ENCODE peak calls at places on chromosomes 3 and 15, in nine cellular contexts. D, I, E, M, B, C, Z, R and W are unnamed samples.
A peak's percentile ranks its signal among the peaks of the same experiment; 100 is the strongest.

GRCh38 chr3:33751320-33751719 is 33.3 kb upstream of the CLASP2 start:
- DNase-seq in B (no peak), Z (no peak), M (no peak), E (no peak), R (no peak), D (no peak), C (no peak), I (no peak), W (no peak)

GRCh38 chr3:189809583-189809982 is 178.4 kb downstream of the TP63 start:
- DNase-seq in D (no peak), C (no peak), Z (no peak), B (no peak), I (no peak), M (no peak), E (no peak), R (no peak), W (no peak)

GRCh38 chr3:58071480-58071971 is 63.3 kb downstream of the FLNB start:
- DNase-seq in E (no peak), I (no peak), C (no peak), D (no peak), M (no peak), B (no peak), R (no peak), Z (no peak), W (no peak)

GRCh38 chr3:12963869-12964712 is 109.1 kb downstream of the IQSEC1 start:
- DNase-seq in Z (peak; percentile 58), M (no peak), E (no peak), R (no peak), I (peak; percentile 58), B (peak; percentile 59), D (peak; percentile 31), C (no peak), W (no peak)

GRCh38 chr3:139764069-139764905 is 86.5 kb upstream of the NMNAT3 start:
- DNase-seq in B (no peak), R (no peak), M (no peak), E (no peak), D (peak; percentile 19), Z (peak; percentile 46), C (no peak), I (no peak), W (no peak)

GRCh38 chr3:193620055-193620454 is 27.0 kb downstream of the OPA1 start:
- DNase-seq in B (no peak), R (no peak), E (no peak), M (no peak), Z (no peak), I (no peak), C (no peak), D (no peak), W (no peak)

GRCh38 chr3:183825380-183826161 is at the start of gene MAP6D1:
- DNase-seq in C (no peak), E (peak; percentile 84), I (peak; percentile 70), D (peak; percentile 39), B (no peak), M (peak; percentile 90), Z (no peak), R (peak; percentile 35), W (no peak)

GRCh38 chr15:42010434-42010833 is 10.4 kb downstream of the PLA2G4E start:
- DNase-seq in I (no peak), R (no peak), E (no peak), Z (no peak), D (peak; percentile 7), M (no peak), C (no peak), B (no peak), W (no peak)

GRCh38 chr3:5160926-5161858 is 26.3 kb upstream of the EDEM1 start:
- DNase-seq in B (no peak), C (no peak), Z (no peak), M (no peak), I (no peak), R (no peak), D (peak; percentile 18), E (no peak), W (no peak)

GRCh38 chr3:13233487-13234154 is 160.4 kb upstream of the IQSEC1 start:
- DNase-seq in E (no peak), D (no peak), M (no peak), B (no peak), C (no peak), R (no peak), I (no peak), Z (no peak), W (no peak)

GRCh38 chr15:94380798-94381197 is 149.4 kb downstream of the MCTP2 start:
- DNase-seq in R (no peak), M (no peak), B (no peak), I (no peak), E (no peak), D (no peak), Z (no peak), C (no peak), W (no peak)

GRCh38 chr3:24773798-24774197 is 279.1 kb upstream of the THRB start:
- DNase-seq in M (peak; percentile 85), E (no peak), B (peak; percentile 24), Z (peak; percentile 45), C (peak; percentile 5), D (peak; percentile 73), I (peak; percentile 63), R (peak; percentile 3), W (no peak)

GRCh38 chr3:142889263-142890014 is 556 bp upstream of the PCOLCE2 start:
- DNase-seq in C (no peak), Z (no peak), M (no peak), E (no peak), B (no peak), I (no peak), R (no peak), D (no peak), W (no peak)

GRCh38 chr3:155727836-155728235 is 17.0 kb downstream of the PLCH1 start:
- DNase-seq in D (no peak), M (no peak), C (no peak), R (no peak), B (no peak), I (no peak), E (no peak), Z (no peak), W (no peak)

GRCh38 chr3:73603771-73604171 is 21.0 kb downstream of the PDZRN3 start:
- DNase-seq in B (no peak), D (peak; percentile 56), Z (no peak), R (peak; percentile 77), M (no peak), C (no peak), E (no peak), I (no peak), W (no peak)

GRCh38 chr3:188303286-188303799 is 149.4 kb downstream of the LPP start:
- DNase-seq in D (no peak), Z (no peak), E (no peak), B (no peak), C (no peak), R (no peak), M (no peak), I (no peak), W (no peak)

GRCh38 chr3:191111722-191112121 is 87.3 kb upstream of the OSTN start:
- DNase-seq in I (no peak), M (no peak), Z (no peak), B (no peak), R (no peak), C (no peak), E (no peak), D (no peak), W (no peak)

DNA sequence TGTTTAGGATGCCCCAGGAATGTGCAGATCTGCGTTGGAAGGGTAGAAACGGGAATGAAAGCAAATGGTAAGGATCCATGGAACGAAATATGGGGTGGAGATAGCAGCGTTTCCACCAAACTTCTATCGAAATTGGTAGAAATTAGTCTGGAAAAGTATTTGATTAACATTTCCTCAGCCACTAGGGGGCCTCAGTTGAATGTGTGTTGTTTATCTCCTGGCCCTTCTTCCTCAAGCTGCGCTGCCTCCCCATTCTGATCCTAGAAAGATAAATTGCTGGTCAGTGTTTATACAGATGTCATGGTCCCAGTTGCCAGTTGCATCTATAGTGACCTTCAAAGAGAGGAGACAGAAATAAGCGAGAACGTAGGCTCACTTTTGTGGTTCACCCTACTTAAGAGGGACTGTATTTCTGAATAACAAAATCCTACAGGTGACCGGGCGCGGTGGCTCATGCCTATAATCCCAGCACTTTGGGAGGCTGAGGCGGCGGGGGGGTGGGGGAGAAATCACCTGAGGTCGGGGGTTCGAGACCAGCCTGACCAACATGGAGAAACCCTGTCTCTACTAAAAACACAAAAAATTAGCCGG is 457.1 kb downstream of the SQOR start:
- DNase-seq in Z (no peak), E (no peak), D (peak; percentile 66), I (no peak), C (no peak), B (no peak), M (peak; percentile 73), R (peak; percentile 34), W (no peak)
- TF ChIP-seq CTCF in Z (peak; percentile 57), E (no peak), D (peak; percentile 50), I (peak; percentile 26), C (peak; percentile 31), B (no peak), M (peak; percentile 84), R (peak; percentile 33), W (peak; percentile 95)

DNA sequence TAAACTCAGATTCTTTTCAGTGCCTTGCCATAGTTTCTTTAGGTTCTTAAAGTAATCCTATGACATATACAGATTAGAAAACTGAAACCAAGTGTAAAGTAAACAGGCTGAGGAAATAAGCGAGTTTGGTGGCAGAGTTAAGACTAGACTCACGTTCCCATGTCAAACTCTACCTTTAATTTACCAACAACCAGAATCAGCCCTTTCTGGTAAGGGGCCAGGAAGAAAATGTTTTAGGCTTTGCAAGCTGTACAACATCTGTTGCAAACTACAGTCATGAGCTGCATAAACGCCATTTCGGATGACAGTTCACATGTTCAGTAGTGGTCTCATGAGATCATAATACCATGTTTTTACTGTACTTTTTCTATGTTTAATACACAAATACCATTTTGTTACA is 128.0 kb upstream of the PRICKLE2 start:
- DNase-seq in I (no peak), B (no peak), E (no peak), C (no peak), Z (no peak), R (no peak), D (peak; percentile 35), M (no peak), W (no peak)
- H3K4me3 ChIP-seq in I (no peak overlapping the region), B (no peak overlapping the region), E (no peak overlapping the region), C (no peak overlapping the region), Z (no peak overlapping the region), R (no peak overlapping the region), D (no peak overlapping the region), M (no peak overlapping the region), W (no peak overlapping the region)

GRCh38 chr15:23472033-23472432 is 25.0 kb upstream of the GOLGA6L2 start:
- DNase-seq in Z (no peak), M (no peak), E (no peak), B (no peak), C (no peak), D (no peak), R (no peak), I (no peak), W (no peak)

GRCh38 chr15:23472678-23473077 is 25.6 kb upstream of the GOLGA6L2 start:
- DNase-seq in C (no peak), I (no peak), R (no peak), B (no peak), Z (no peak), E (no peak), M (no peak), D (no peak), W (no peak)

GRCh38 chr15:23467110-23467600 is 20.1 kb upstream of the GOLGA6L2 start:
- DNase-seq in C (no peak), B (no peak), R (no peak), D (peak; percentile 45), E (no peak), Z (no peak), M (peak; percentile 6), I (no peak), W (no peak)
- TF ChIP-seq CTCF in C (no peak), B (peak; percentile 68), R (peak; percentile 12), D (peak; percentile 10), E (peak; percentile 12), Z (peak; percentile 58), M (peak; percentile 50), I (peak; percentile 28), W (peak; percentile 81)

GRCh38 chr3:114686624-114687023 is 392.8 kb downstream of the TIGIT start:
- DNase-seq in C (no peak), B (no peak), R (peak; percentile 9), I (no peak), M (no peak), Z (no peak), D (no peak), E (no peak), W (no peak)
- H3K4me3 ChIP-seq in C (no peak overlapping the region), B (no peak overlapping the region), R (no peak overlapping the region), I (no peak overlapping the region), M (no peak overlapping the region), Z (no peak overlapping the region), D (no peak overlapping the region), E (no peak overlapping the region), W (no peak overlapping the region)